ENCODE peak calls at places on chromosomes 5 and 9, in seven cellular contexts. One of them, this sample, is unnamed.

GRCh38 chr5:93035194-93035593 is 545.8 kb downstream of the NR2F1-AS1 start:
- DNase-seq in brain microvascular endothelial cell: no peak
- DNase-seq in cardiac fibroblast: no peak
- DNase-seq in CD4-positive, alpha-beta T cell: no peak
- DNase-seq in astrocyte: peak; percentile 18
- DNase-seq in stomach: no peak
- DNase-seq in H9: no peak
- DNase-seq in this sample: no peak

GRCh38 chr5:71748360-71748759 is 29.3 kb downstream of the CARTPT start:
- DNase-seq in brain microvascular endothelial cell: no peak
- DNase-seq in cardiac fibroblast: no peak
- DNase-seq in CD4-positive, alpha-beta T cell: no peak
- DNase-seq in astrocyte: no peak
- DNase-seq in stomach: peak; percentile 97
- DNase-seq in H9: no peak
- DNase-seq in this sample: no peak

GRCh38 chr5:171477666-171478065 is 58.2 kb downstream of the FGF18 start:
- DNase-seq in brain microvascular endothelial cell: no peak
- DNase-seq in cardiac fibroblast: no peak
- DNase-seq in CD4-positive, alpha-beta T cell: no peak
- DNase-seq in astrocyte: no peak
- DNase-seq in stomach: no peak
- DNase-seq in H9: no peak
- DNase-seq in this sample: no peak

GRCh38 chr9:79684059-79684458 is 112.3 kb downstream of the TLE4 start:
- DNase-seq in brain microvascular endothelial cell: no peak
- DNase-seq in cardiac fibroblast: no peak
- DNase-seq in CD4-positive, alpha-beta T cell: no peak
- DNase-seq in astrocyte: no peak
- DNase-seq in stomach: no peak
- DNase-seq in H9: no peak
- DNase-seq in this sample: no peak

GRCh38 chr5:173890195-173890951 is 2.2 kb downstream of the CPEB4 start:
- DNase-seq in brain microvascular endothelial cell: no peak
- DNase-seq in cardiac fibroblast: peak; percentile 42
- DNase-seq in CD4-positive, alpha-beta T cell: no peak
- DNase-seq in astrocyte: no peak
- DNase-seq in stomach: no peak
- DNase-seq in H9: peak; percentile 39
- DNase-seq in this sample: no peak

GRCh38 chr9:135419106-135419505 is 60.5 kb upstream of the PPP1R26 start:
- DNase-seq in brain microvascular endothelial cell: no peak
- DNase-seq in cardiac fibroblast: no peak
- DNase-seq in CD4-positive, alpha-beta T cell: no peak
- DNase-seq in astrocyte: no peak
- DNase-seq in stomach: no peak
- DNase-seq in H9: no peak
- DNase-seq in this sample: no peak

GRCh38 chr5:6225121-6225607 is 153.2 kb downstream of the MED10 start:
- DNase-seq in brain microvascular endothelial cell: no peak
- DNase-seq in cardiac fibroblast: no peak
- DNase-seq in CD4-positive, alpha-beta T cell: no peak
- DNase-seq in astrocyte: no peak
- DNase-seq in stomach: no peak
- DNase-seq in H9: no peak
- DNase-seq in this sample: no peak

GRCh38 chr5:93746406-93747056 is 5.1 kb upstream of the POU5F2 start:
- DNase-seq in brain microvascular endothelial cell: peak; percentile 28
- DNase-seq in cardiac fibroblast: peak; percentile 59
- DNase-seq in CD4-positive, alpha-beta T cell: no peak
- DNase-seq in astrocyte: peak; percentile 51
- DNase-seq in stomach: no peak
- DNase-seq in H9: no peak
- DNase-seq in this sample: no peak

GRCh38 chr9:112728401-112728800 is 10.5 kb upstream of the INIP start:
- DNase-seq in brain microvascular endothelial cell: no peak
- DNase-seq in cardiac fibroblast: no peak
- DNase-seq in CD4-positive, alpha-beta T cell: no peak
- DNase-seq in astrocyte: no peak
- DNase-seq in stomach: no peak
- DNase-seq in H9: no peak
- DNase-seq in this sample: no peak

GRCh38 chr5:5229405-5229804 is 89.3 kb downstream of the ADAMTS16 start:
- DNase-seq in brain microvascular endothelial cell: peak; percentile 26
- DNase-seq in cardiac fibroblast: no peak
- DNase-seq in CD4-positive, alpha-beta T cell: no peak
- DNase-seq in astrocyte: peak; percentile 83
- DNase-seq in stomach: no peak
- DNase-seq in H9: no peak
- DNase-seq in this sample: no peak

GRCh38 chr5:172939561-172939960 is 19.7 kb upstream of the RPL26L1 start:
- DNase-seq in brain microvascular endothelial cell: no peak
- DNase-seq in cardiac fibroblast: no peak
- DNase-seq in CD4-positive, alpha-beta T cell: no peak
- DNase-seq in astrocyte: no peak
- DNase-seq in stomach: no peak
- DNase-seq in H9: no peak
- DNase-seq in this sample: no peak

GRCh38 chr9:101716629-101717028 is 21.8 kb downstream of the GRIN3A start:
- DNase-seq in brain microvascular endothelial cell: no peak
- DNase-seq in cardiac fibroblast: peak; percentile 39
- DNase-seq in CD4-positive, alpha-beta T cell: no peak
- DNase-seq in astrocyte: no peak
- DNase-seq in stomach: no peak
- DNase-seq in H9: no peak
- DNase-seq in this sample: no peak

GRCh38 chr9:17003576-17004240 is 131.1 kb upstream of the CNTLN start:
- DNase-seq in brain microvascular endothelial cell: peak; percentile 44
- DNase-seq in cardiac fibroblast: peak; percentile 81
- DNase-seq in CD4-positive, alpha-beta T cell: no peak
- DNase-seq in astrocyte: peak; percentile 55
- DNase-seq in stomach: no peak
- DNase-seq in H9: no peak
- DNase-seq in this sample: no peak

GRCh38 chr5:86070719-86071118 is 547.0 kb upstream of the COX7C start:
- DNase-seq in brain microvascular endothelial cell: no peak
- DNase-seq in cardiac fibroblast: no peak
- DNase-seq in CD4-positive, alpha-beta T cell: no peak
- DNase-seq in astrocyte: no peak
- DNase-seq in stomach: no peak
- DNase-seq in H9: no peak
- DNase-seq in this sample: no peak

GRCh38 chr9:546797-547223 is 294.7 kb upstream of the DMRT1 start:
- DNase-seq in brain microvascular endothelial cell: no peak
- DNase-seq in cardiac fibroblast: no peak
- DNase-seq in CD4-positive, alpha-beta T cell: no peak
- DNase-seq in astrocyte: peak; percentile 8
- DNase-seq in stomach: no peak
- DNase-seq in H9: peak; percentile 35
- DNase-seq in this sample: no peak

GRCh38 chr5:55604611-55605067 is 69.9 kb upstream of the PLPP1 start:
- DNase-seq in brain microvascular endothelial cell: peak; percentile 35
- DNase-seq in cardiac fibroblast: peak; percentile 73
- DNase-seq in CD4-positive, alpha-beta T cell: no peak
- DNase-seq in astrocyte: peak; percentile 82
- DNase-seq in stomach: no peak
- DNase-seq in H9: no peak
- DNase-seq in this sample: peak; percentile 49

GRCh38 chr5:142717582-142718215 is 31.8 kb upstream of the FGF1 start:
- DNase-seq in brain microvascular endothelial cell: peak; percentile 64
- DNase-seq in cardiac fibroblast: peak; percentile 84
- DNase-seq in CD4-positive, alpha-beta T cell: no peak
- DNase-seq in astrocyte: peak; percentile 39
- DNase-seq in stomach: no peak
- DNase-seq in H9: peak; percentile 57
- DNase-seq in this sample: no peak
- TF ChIP-seq CTCF in brain microvascular endothelial cell: peak; percentile 85
- TF ChIP-seq CTCF in cardiac fibroblast: peak; percentile 81
- TF ChIP-seq CTCF in CD4-positive, alpha-beta T cell: no peak
- TF ChIP-seq CTCF in astrocyte: peak; percentile 84
- TF ChIP-seq CTCF in stomach: peak; percentile 20
- TF ChIP-seq CTCF in H9: peak; percentile 54
- TF ChIP-seq CTCF in this sample: peak; percentile 80

DNA sequence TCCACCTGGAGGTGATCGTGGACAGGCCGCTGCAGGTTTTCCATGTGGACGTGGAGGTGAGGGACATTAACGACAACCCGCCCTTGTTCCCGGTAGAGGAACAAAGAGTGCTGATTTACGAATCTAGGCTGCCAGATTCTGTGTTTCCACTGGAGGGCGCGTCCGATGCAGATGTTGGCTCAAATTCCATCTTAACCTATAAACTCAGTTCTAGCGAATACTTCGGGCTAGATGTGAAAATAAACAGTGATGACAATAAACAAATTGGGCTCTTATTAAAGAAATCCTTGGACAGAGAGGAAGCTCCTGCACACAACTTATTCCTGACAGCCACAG is 610 bp downstream of the PCDHA6 start:
- DNase-seq in brain microvascular endothelial cell: no peak
- DNase-seq in cardiac fibroblast: no peak
- DNase-seq in CD4-positive, alpha-beta T cell: no peak
- DNase-seq in astrocyte: no peak
- DNase-seq in stomach: no peak
- DNase-seq in H9: no peak
- DNase-seq in this sample: no peak
- TF ChIP-seq CTCF in brain microvascular endothelial cell: no peak
- TF ChIP-seq CTCF in cardiac fibroblast: no peak
- TF ChIP-seq CTCF in CD4-positive, alpha-beta T cell: no peak
- TF ChIP-seq CTCF in astrocyte: no peak
- TF ChIP-seq CTCF in stomach: no peak
- TF ChIP-seq CTCF in H9: peak; percentile 44
- TF ChIP-seq CTCF in this sample: peak; percentile 52

DNA sequence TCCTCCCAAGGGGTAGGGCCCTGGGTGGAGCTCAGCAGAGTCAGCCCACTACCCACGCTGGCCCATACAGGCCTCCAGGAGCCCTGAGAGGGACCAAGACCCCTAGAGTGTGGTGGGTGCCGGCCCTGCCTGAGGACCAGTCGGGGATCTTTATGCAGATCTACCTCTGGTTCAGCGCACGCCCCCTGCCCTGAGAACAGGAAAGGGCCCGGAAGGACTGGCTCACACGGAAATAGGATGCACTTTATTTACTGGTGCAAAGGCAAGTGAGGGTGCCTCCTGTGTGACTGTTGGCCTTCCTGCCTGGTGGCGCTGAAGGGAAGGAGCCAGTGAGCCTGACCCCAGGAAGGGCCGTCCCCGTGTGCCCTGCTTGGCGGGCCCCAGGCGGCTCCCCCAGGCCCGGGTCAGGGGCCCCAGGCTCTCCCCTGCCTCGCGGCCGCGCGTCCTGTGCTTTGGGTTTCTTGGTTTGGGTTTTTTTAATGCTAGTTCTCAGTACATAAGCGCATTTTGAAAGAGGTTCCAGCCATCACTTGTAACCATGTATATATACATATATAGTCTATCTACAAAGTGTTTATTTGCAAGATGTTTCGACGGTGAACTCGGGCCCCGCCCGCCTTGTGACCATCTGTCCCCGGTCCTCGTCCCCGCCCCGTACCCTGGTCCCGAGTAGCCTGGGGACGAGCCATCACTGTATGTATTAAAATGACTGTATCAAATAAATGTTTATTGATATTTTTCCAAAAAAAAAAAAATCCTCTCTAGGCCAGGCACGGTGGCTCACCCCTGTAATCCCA is 76.4 kb upstream of the ROR2 start:
- DNase-seq in brain microvascular endothelial cell: no peak
- DNase-seq in cardiac fibroblast: no peak
- DNase-seq in CD4-positive, alpha-beta T cell: no peak
- DNase-seq in astrocyte: no peak
- DNase-seq in stomach: no peak
- DNase-seq in H9: peak; percentile 69
- DNase-seq in this sample: peak; percentile 59
- TF ChIP-seq CTCF in brain microvascular endothelial cell: no peak
- TF ChIP-seq CTCF in cardiac fibroblast: no peak
- TF ChIP-seq CTCF in CD4-positive, alpha-beta T cell: no peak
- TF ChIP-seq CTCF in astrocyte: no peak
- TF ChIP-seq CTCF in stomach: no peak
- TF ChIP-seq CTCF in H9: no peak
- TF ChIP-seq CTCF in this sample: no peak

GRCh38 chr9:37986771-37987258 is 82.2 kb downstream of the SHB start:
- DNase-seq in brain microvascular endothelial cell: no peak
- DNase-seq in cardiac fibroblast: no peak
- DNase-seq in CD4-positive, alpha-beta T cell: no peak
- DNase-seq in astrocyte: no peak
- DNase-seq in stomach: no peak
- DNase-seq in H9: no peak
- DNase-seq in this sample: no peak

GRCh38 chr9:37984278-37984671 is 80.3 kb upstream of the SLC25A51 start:
- DNase-seq in brain microvascular endothelial cell: no peak
- DNase-seq in cardiac fibroblast: no peak
- DNase-seq in CD4-positive, alpha-beta T cell: no peak
- DNase-seq in astrocyte: no peak
- DNase-seq in stomach: no peak
- DNase-seq in H9: no peak
- DNase-seq in this sample: no peak

GRCh38 chr9:37986001-37986400 is 82.1 kb upstream of the SLC25A51 start:
- DNase-seq in brain microvascular endothelial cell: no peak
- DNase-seq in cardiac fibroblast: no peak
- DNase-seq in CD4-positive, alpha-beta T cell: no peak
- DNase-seq in astrocyte: no peak
- DNase-seq in stomach: no peak
- DNase-seq in H9: no peak
- DNase-seq in this sample: no peak

GRCh38 chr9:37983381-37984067 is 79.6 kb upstream of the SLC25A51 start:
- DNase-seq in brain microvascular endothelial cell: no peak
- DNase-seq in cardiac fibroblast: no peak
- DNase-seq in CD4-positive, alpha-beta T cell: no peak
- DNase-seq in astrocyte: no peak
- DNase-seq in stomach: no peak
- DNase-seq in H9: no peak
- DNase-seq in this sample: no peak

DNA sequence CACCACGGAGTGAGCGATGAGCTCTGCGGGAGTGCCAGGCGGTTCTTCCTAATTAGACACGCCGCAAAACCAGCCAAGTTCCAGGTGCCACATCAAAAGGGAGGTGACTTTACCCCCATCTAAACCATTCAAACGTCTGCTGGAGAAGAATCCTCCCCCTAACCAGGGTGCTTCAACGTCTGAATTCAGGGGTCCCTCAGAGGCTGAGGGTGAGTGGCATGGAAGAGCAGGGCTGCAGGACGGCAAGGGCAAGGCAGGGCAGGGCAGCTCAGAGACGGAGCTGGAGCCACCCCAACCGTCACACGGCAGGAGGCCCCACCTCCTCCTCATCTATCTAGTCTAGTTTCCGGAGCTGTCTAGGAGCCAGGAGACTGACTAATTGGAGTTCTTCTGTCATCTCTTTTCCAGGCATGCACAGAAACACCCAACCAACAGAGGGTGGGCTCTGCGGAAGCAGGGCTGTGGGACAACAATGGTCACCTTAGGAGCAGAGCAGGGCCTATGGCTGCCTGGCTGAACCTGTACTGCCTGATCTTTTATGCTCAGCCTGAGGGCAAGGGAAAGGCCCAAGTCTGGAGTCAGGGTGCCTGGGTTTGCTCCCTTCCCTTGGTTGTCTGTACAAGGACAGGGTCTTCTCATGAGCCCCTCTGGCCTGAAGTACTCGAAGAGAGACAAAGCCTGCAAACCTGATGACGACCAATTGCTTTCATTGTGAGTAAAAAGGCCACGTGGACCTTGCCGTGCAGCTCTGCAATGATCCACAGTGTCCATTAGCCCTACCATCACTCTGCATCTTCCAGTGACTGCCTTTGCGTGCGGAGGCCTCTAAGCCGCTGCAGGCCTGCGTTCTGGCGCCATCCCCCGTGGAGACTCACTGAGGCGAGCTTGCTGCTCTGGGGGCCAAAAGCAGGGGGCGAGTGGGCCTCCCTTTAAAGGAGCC is 81.0 kb upstream of the SLC25A51 start:
- DNase-seq in brain microvascular endothelial cell: peak; percentile 77
- DNase-seq in cardiac fibroblast: peak; percentile 77
- DNase-seq in CD4-positive, alpha-beta T cell: no peak
- DNase-seq in astrocyte: peak; percentile 82
- DNase-seq in stomach: no peak
- DNase-seq in H9: no peak
- DNase-seq in this sample: no peak
- TF ChIP-seq CTCF in brain microvascular endothelial cell: peak; percentile 29
- TF ChIP-seq CTCF in cardiac fibroblast: no peak
- TF ChIP-seq CTCF in CD4-positive, alpha-beta T cell: no peak
- TF ChIP-seq CTCF in astrocyte: no peak
- TF ChIP-seq CTCF in stomach: no peak
- TF ChIP-seq CTCF in H9: no peak
- TF ChIP-seq CTCF in this sample: no peak

This sample was measured in osteocyte.